ENCODE peak calls at places on chromosomes 2 and 18, in four cellular contexts. One of them, this sample, is unnamed.

GRCh38 chr2:96098900-96099590 is 17.3 kb downstream of the ADRA2B start:
- DNase-seq in tibial artery: peak; percentile 23
- DNase-seq in effector memory CD4-positive, alpha-beta T cell: no peak
- DNase-seq in right lobe of liver: peak; percentile 51
- DNase-seq in this sample: peak; percentile 71

GRCh38 chr18:59671533-59671932 is 25.7 kb downstream of the CCBE1 start:
- DNase-seq in tibial artery: no peak
- DNase-seq in effector memory CD4-positive, alpha-beta T cell: no peak
- DNase-seq in right lobe of liver: no peak
- DNase-seq in this sample: no peak

GRCh38 chr2:3287896-3288295 is 89.7 kb downstream of the EIPR1 start:
- DNase-seq in tibial artery: peak; percentile 7
- DNase-seq in effector memory CD4-positive, alpha-beta T cell: no peak
- DNase-seq in right lobe of liver: peak; percentile 40
- DNase-seq in this sample: no peak

GRCh38 chr2:156565066-156565710 is 129.0 kb downstream of the GPD2 start:
- DNase-seq in tibial artery: no peak
- DNase-seq in effector memory CD4-positive, alpha-beta T cell: no peak
- DNase-seq in right lobe of liver: no peak
- DNase-seq in this sample: no peak

GRCh38 chr2:236777408-236777807 is 207.8 kb downstream of the ACKR3 start:
- DNase-seq in tibial artery: no peak
- DNase-seq in effector memory CD4-positive, alpha-beta T cell: no peak
- DNase-seq in right lobe of liver: no peak
- DNase-seq in this sample: no peak

GRCh38 chr2:46954951-46955571 is 39.5 kb upstream of the MCFD2 start:
- DNase-seq in tibial artery: peak; percentile 84
- DNase-seq in effector memory CD4-positive, alpha-beta T cell: no peak
- DNase-seq in right lobe of liver: peak; percentile 66
- DNase-seq in this sample: peak; percentile 90

GRCh38 chr2:227407601-227408089 is 19.9 kb upstream of the SCYGR1 start:
- DNase-seq in tibial artery: peak; percentile 65
- DNase-seq in effector memory CD4-positive, alpha-beta T cell: no peak
- DNase-seq in right lobe of liver: peak; percentile 67
- DNase-seq in this sample: peak; percentile 79

GRCh38 chr2:113390133-113390849 is 47.2 kb upstream of the ZNG1B start:
- DNase-seq in tibial artery: peak; percentile 42
- DNase-seq in effector memory CD4-positive, alpha-beta T cell: peak; percentile 31
- DNase-seq in right lobe of liver: no peak
- DNase-seq in this sample: no peak

GRCh38 chr2:95058466-95058988 is 33.0 kb downstream of the MAL start:
- DNase-seq in tibial artery: no peak
- DNase-seq in effector memory CD4-positive, alpha-beta T cell: no peak
- DNase-seq in right lobe of liver: no peak
- DNase-seq in this sample: peak; percentile 59

GRCh38 chr2:55954306-55955035 is 30.9 kb upstream of the EFEMP1 start:
- DNase-seq in tibial artery: no peak
- DNase-seq in effector memory CD4-positive, alpha-beta T cell: no peak
- DNase-seq in right lobe of liver: no peak
- DNase-seq in this sample: no peak

GRCh38 chr2:219350938-219351280 is 18.4 kb upstream of the RESP18 start:
- DNase-seq in tibial artery: no peak
- DNase-seq in effector memory CD4-positive, alpha-beta T cell: no peak
- DNase-seq in right lobe of liver: no peak
- DNase-seq in this sample: no peak

GRCh38 chr2:133658020-133658903 is 90.0 kb upstream of the NCKAP5 start:
- DNase-seq in tibial artery: no peak
- DNase-seq in effector memory CD4-positive, alpha-beta T cell: no peak
- DNase-seq in right lobe of liver: no peak
- DNase-seq in this sample: no peak

GRCh38 chr2:158580760-158581159 is 124.0 kb downstream of the PKP4 start:
- DNase-seq in tibial artery: no peak
- DNase-seq in effector memory CD4-positive, alpha-beta T cell: no peak
- DNase-seq in right lobe of liver: no peak
- DNase-seq in this sample: no peak

GRCh38 chr2:48734576-48735303 is 20.8 kb downstream of the LHCGR start:
- DNase-seq in tibial artery: no peak
- DNase-seq in effector memory CD4-positive, alpha-beta T cell: no peak
- DNase-seq in right lobe of liver: no peak
- DNase-seq in this sample: no peak

GRCh38 chr2:67857836-67858235 is 205.0 kb downstream of the C1D start:
- DNase-seq in tibial artery: no peak
- DNase-seq in effector memory CD4-positive, alpha-beta T cell: no peak
- DNase-seq in right lobe of liver: no peak
- DNase-seq in this sample: no peak

GRCh38 chr2:73901143-73901542 is 8.3 kb downstream of the ACTG2 start:
- DNase-seq in tibial artery: no peak
- DNase-seq in effector memory CD4-positive, alpha-beta T cell: no peak
- DNase-seq in right lobe of liver: no peak
- DNase-seq in this sample: no peak

GRCh38 chr18:6414118-6414722 is 491 bp downstream of the L3MBTL4 start:
- DNase-seq in tibial artery: peak; percentile 62
- DNase-seq in effector memory CD4-positive, alpha-beta T cell: no peak
- DNase-seq in right lobe of liver: peak; percentile 87
- DNase-seq in this sample: peak; percentile 87

GRCh38 chr2:104444392-104444791 is 409.5 kb upstream of the POU3F3 start:
- DNase-seq in tibial artery: no peak
- DNase-seq in effector memory CD4-positive, alpha-beta T cell: no peak
- DNase-seq in right lobe of liver: no peak
- DNase-seq in this sample: no peak

GRCh38 chr18:62778976-62779869 is 63.9 kb downstream of the PHLPP1 start:
- DNase-seq in tibial artery: no peak
- DNase-seq in effector memory CD4-positive, alpha-beta T cell: no peak
- DNase-seq in right lobe of liver: no peak
- DNase-seq in this sample: no peak

GRCh38 chr2:39326644-39327043 is 82.9 kb upstream of the CDKL4 start:
- DNase-seq in tibial artery: no peak
- DNase-seq in effector memory CD4-positive, alpha-beta T cell: no peak
- DNase-seq in right lobe of liver: no peak
- DNase-seq in this sample: no peak

GRCh38 chr18:59877366-59877765 is 22.4 kb upstream of the PMAIP1 start:
- DNase-seq in tibial artery: no peak
- DNase-seq in effector memory CD4-positive, alpha-beta T cell: no peak
- DNase-seq in right lobe of liver: no peak
- DNase-seq in this sample: no peak

GRCh38 chr2:229410312-229410711 is 139.2 kb upstream of the PID1 start:
- DNase-seq in tibial artery: no peak
- DNase-seq in effector memory CD4-positive, alpha-beta T cell: no peak
- DNase-seq in right lobe of liver: no peak
- DNase-seq in this sample: no peak

GRCh38 chr2:46828039-46828438 is 87.6 kb downstream of the MCFD2 start:
- DNase-seq in tibial artery: peak; percentile 2
- DNase-seq in effector memory CD4-positive, alpha-beta T cell: no peak
- DNase-seq in right lobe of liver: no peak
- DNase-seq in this sample: no peak

GRCh38 chr2:108933691-108934117 is 55.3 kb downstream of the EDAR start:
- DNase-seq in tibial artery: no peak
- DNase-seq in effector memory CD4-positive, alpha-beta T cell: no peak
- DNase-seq in right lobe of liver: no peak
- DNase-seq in this sample: no peak

GRCh38 chr2:105821428-105822125 is 76.9 kb downstream of the NCK2 start:
- DNase-seq in tibial artery: no peak
- DNase-seq in effector memory CD4-positive, alpha-beta T cell: no peak
- DNase-seq in right lobe of liver: no peak
- DNase-seq in this sample: no peak

GRCh38 chr2:37090019-37090477 is 5.7 kb downstream of the GPATCH11 start:
- DNase-seq in tibial artery: no peak
- DNase-seq in effector memory CD4-positive, alpha-beta T cell: no peak
- DNase-seq in right lobe of liver: no peak
- DNase-seq in this sample: no peak

GRCh38 chr2:232525199-232525598 is 761 bp upstream of the CHRND start:
- DNase-seq in tibial artery: no peak
- DNase-seq in effector memory CD4-positive, alpha-beta T cell: no peak
- DNase-seq in right lobe of liver: no peak
- DNase-seq in this sample: no peak

GRCh38 chr2:157419031-157419580 is 24.8 kb downstream of the CYTIP start:
- DNase-seq in tibial artery: no peak
- DNase-seq in effector memory CD4-positive, alpha-beta T cell: no peak
- DNase-seq in right lobe of liver: no peak
- DNase-seq in this sample: no peak

GRCh38 chr2:101766871-101767739 is 69.6 kb downstream of the MAP4K4 start:
- DNase-seq in tibial artery: no peak
- DNase-seq in effector memory CD4-positive, alpha-beta T cell: no peak
- DNase-seq in right lobe of liver: no peak
- DNase-seq in this sample: no peak
- H3K4me1 ChIP-seq in tibial artery: peaks cover 76% of the 10 kb centered on the region
- H3K4me1 ChIP-seq in effector memory CD4-positive, alpha-beta T cell: peaks cover 32% of the 10 kb centered on the region
- H3K4me1 ChIP-seq in right lobe of liver: no peaks in the 10 kb centered on the region
- H3K4me1 ChIP-seq in this sample: peaks cover 25% of the 10 kb centered on the region

DNA sequence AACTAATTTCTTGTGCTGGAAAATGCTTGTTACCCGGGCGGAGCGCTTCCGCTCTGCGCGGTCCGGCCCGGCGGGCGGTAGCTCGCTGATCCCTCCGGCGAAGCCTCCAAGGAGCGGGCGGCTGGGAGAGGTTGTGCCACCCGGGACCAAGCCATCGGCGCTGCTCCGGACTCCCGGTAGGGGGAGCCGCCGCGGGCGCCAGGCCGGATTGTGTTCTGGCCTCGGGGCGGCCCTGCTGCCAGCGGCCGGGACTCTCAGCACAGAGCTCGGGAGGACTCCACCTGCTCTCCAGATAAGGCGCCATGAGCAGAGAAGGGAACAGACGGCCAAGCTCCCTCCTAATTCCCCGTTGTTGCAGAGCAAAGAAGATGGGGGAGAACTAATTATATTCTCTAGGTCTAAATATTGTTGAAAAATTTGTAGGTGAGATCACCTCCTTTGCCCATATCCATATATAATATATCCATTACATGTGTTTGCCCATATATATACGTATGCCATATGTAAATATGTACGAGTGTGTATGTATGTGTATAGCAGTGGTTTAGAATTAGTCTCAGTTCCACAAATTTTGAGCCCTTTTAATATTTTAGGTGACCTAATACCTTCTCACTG is 13.8 kb upstream of the SATB2 start:
- DNase-seq in tibial artery: no peak
- DNase-seq in effector memory CD4-positive, alpha-beta T cell: no peak
- DNase-seq in right lobe of liver: peak; percentile 83
- DNase-seq in this sample: peak; percentile 89
- H3K4me3 ChIP-seq in tibial artery: peak overlapping the region; percentile 42
- H3K4me3 ChIP-seq in effector memory CD4-positive, alpha-beta T cell: no peak overlapping the region
- H3K4me3 ChIP-seq in right lobe of liver: no peak overlapping the region
- H3K4me3 ChIP-seq in this sample: no peak overlapping the region

DNA sequence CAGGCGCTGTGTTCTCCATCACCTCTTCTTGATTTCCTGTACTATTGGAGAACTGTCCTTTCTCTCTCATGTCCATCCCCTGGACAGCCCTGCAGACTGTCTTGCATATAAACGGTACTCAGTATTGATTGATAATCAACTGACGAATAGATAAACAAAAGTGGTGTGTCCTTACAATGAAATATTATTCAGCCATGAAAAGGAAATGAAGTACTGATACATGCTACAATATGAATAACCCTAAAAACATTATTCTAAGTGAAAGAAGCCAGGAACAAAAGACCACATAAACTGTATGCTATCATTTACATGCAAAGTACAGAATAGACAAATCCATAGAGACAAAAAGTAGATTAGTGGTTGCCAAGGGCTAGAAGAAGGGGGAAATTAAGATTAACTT is 77.6 kb downstream of the SDC1 start:
- DNase-seq in tibial artery: no peak
- DNase-seq in effector memory CD4-positive, alpha-beta T cell: no peak
- DNase-seq in right lobe of liver: no peak
- DNase-seq in this sample: no peak
- H3K4me1 ChIP-seq in tibial artery: no peaks in the 10 kb centered on the region
- H3K4me1 ChIP-seq in effector memory CD4-positive, alpha-beta T cell: no peaks in the 10 kb centered on the region
- H3K4me1 ChIP-seq in right lobe of liver: no peaks in the 10 kb centered on the region
- H3K4me1 ChIP-seq in this sample: no peaks in the 10 kb centered on the region

GRCh38 chr2:189659734-189660133 is 1.5 kb upstream of the ASNSD1 start:
- DNase-seq in tibial artery: no peak
- DNase-seq in effector memory CD4-positive, alpha-beta T cell: no peak
- DNase-seq in right lobe of liver: no peak
- DNase-seq in this sample: no peak
- H3K4me3 ChIP-seq in tibial artery: no peak overlapping the region
- H3K4me3 ChIP-seq in effector memory CD4-positive, alpha-beta T cell: no peak overlapping the region
- H3K4me3 ChIP-seq in right lobe of liver: no peak overlapping the region
- H3K4me3 ChIP-seq in this sample: no peak overlapping the region

GRCh38 chr18:35513181-35513932 is 15.6 kb upstream of the INO80C start:
- DNase-seq in tibial artery: peak; percentile 30
- DNase-seq in effector memory CD4-positive, alpha-beta T cell: no peak
- DNase-seq in right lobe of liver: no peak
- DNase-seq in this sample: peak; percentile 82
- H3K4me1 ChIP-seq in tibial artery: peaks cover 18% of the 10 kb centered on the region
- H3K4me1 ChIP-seq in effector memory CD4-positive, alpha-beta T cell: no peaks in the 10 kb centered on the region
- H3K4me1 ChIP-seq in right lobe of liver: no peaks in the 10 kb centered on the region
- H3K4me1 ChIP-seq in this sample: no peaks in the 10 kb centered on the region

DNA sequence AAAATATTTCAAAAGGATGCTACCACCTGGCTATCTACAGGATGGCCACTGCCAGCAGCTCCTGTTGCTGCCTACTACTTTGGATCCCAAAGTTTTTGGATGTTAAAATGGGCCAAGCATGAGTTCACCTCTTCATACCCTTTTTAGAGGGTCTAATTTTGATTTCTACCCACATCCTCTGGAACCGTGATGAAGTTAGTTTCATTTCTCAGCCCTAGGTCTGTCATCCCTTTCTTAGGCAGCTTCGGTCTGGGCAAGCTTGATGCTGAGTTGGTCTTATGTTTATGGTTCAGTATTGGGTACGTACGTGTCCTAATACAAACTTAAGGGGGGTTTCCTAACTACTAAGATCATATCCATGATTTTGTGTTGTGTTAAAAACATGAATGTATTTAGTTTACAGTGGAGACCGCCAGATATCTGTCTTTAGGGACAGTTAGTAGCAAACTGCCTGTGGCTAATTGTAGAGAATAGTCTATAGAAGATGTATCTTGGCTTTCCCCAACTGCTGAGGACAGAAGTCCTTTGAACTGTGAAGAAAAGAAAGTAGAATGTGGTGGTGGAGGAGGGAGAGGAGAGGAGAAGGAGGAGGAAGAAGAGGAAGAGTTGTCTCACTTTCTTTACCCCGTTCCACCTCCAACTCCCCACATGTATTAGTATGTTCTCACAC is 184.9 kb downstream of the UBE2E3 start:
- DNase-seq in tibial artery: no peak
- DNase-seq in effector memory CD4-positive, alpha-beta T cell: no peak
- DNase-seq in right lobe of liver: no peak
- DNase-seq in this sample: no peak
- H3K4me3 ChIP-seq in tibial artery: no peak overlapping the region
- H3K4me3 ChIP-seq in effector memory CD4-positive, alpha-beta T cell: peak overlapping the region; percentile 24
- H3K4me3 ChIP-seq in right lobe of liver: no peak overlapping the region
- H3K4me3 ChIP-seq in this sample: no peak overlapping the region